ENCODE peak calls at places on chromosomes 5 and 9, in seven cellular contexts. K is NCI-H82, N is endothelial cell, O is nephron progenitor cell, G is GM10248, J is A172, W is amniotic epithelial cell. A is an unnamed sample.

GRCh38 chr5:77082280-77082679 is 4.8 kb downstream of the ZBED3 start:
- DNase-seq in K (no peak), N (no peak), O (no peak), G (no peak), J (no peak), W (no peak), A (no peak)

GRCh38 chr9:124894741-124895170 is 32.8 kb downstream of the ARPC5L start:
- DNase-seq in K (peak), N (peak), O (no peak), G (no peak), J (peak), W (peak), A (no peak)

GRCh38 chr9:136545065-136545965 is 533 bp downstream of the NOTCH1 start:
- DNase-seq in K (no peak), N (no peak), O (peak), G (peak), J (no peak), W (peak), A (no peak)

GRCh38 chr9:109310486-109310901 is 10.4 kb downstream of the EPB41L4B start:
- DNase-seq in K (no peak), N (no peak), O (no peak), G (no peak), J (no peak), W (no peak), A (no peak)

GRCh38 chr5:84088996-84089395 is 295.7 kb downstream of the EDIL3 start:
- DNase-seq in K (peak), N (no peak), O (no peak), G (no peak), J (peak), W (peak), A (peak)

GRCh38 chr5:15008476-15008875 is 136.9 kb upstream of the ANKH start:
- DNase-seq in K (no peak), N (no peak), O (no peak), G (no peak), J (peak), W (peak), A (peak)

GRCh38 chr5:71786337-71787060 is 67.4 kb downstream of the CARTPT start:
- DNase-seq in K (no peak), N (no peak), O (no peak), G (no peak), J (no peak), W (no peak), A (no peak)

GRCh38 chr9:93218671-93219420 is 34.9 kb downstream of the WNK2 start:
- DNase-seq in K (no peak), N (no peak), O (no peak), G (no peak), J (no peak), W (no peak), A (no peak)

GRCh38 chr9:102054811-102055210 is 316.4 kb upstream of the GRIN3A start:
- DNase-seq in K (no peak), N (no peak), O (no peak), G (no peak), J (no peak), W (no peak), A (no peak)

GRCh38 chr9:128405780-128406171 is 14.9 kb upstream of the CERCAM start:
- DNase-seq in K (no peak), N (no peak), O (no peak), G (no peak), J (no peak), W (no peak), A (no peak)

GRCh38 chr5:157559301-157559700 is 16.3 kb downstream of the ADAM19 start:
- DNase-seq in K (peak), N (no peak), O (no peak), G (no peak), J (peak), W (peak), A (no peak)

GRCh38 chr5:135194573-135195266 is 160.7 kb upstream of the PITX1 start:
- DNase-seq in K (no peak), N (no peak), O (no peak), G (no peak), J (no peak), W (no peak), A (no peak)

A was measured in AG04450.